ENCODE peak calls at places on chromosome 10, in six cellular contexts. O, V, T, C, S and Z are unnamed samples.

GRCh38 chr10:70125918-70126590 is 6.6 kb downstream of the AIFM2 start:
- DNase-seq in O (no peak), T (no peak), S (no peak), V (no peak), C (no peak), Z (no peak)

GRCh38 chr10:33832124-33832787 is 497.8 kb upstream of the NRP1 start:
- DNase-seq in T (no peak), C (no peak), V (no peak), O (no peak), S (no peak), Z (no peak)

GRCh38 chr10:60206735-60207134 is 182.9 kb downstream of the ANK3 start:
- DNase-seq in S (no peak), O (peak; percentile 69), C (peak; percentile 66), T (no peak), V (no peak), Z (no peak)

GRCh38 chr10:94307046-94307615 is 55.6 kb downstream of the NOC3L start:
- DNase-seq in S (no peak), T (no peak), C (no peak), O (no peak), V (no peak), Z (no peak)

GRCh38 chr10:91597397-91597881 is 35.4 kb downstream of the PPP1R3C start:
- DNase-seq in V (no peak), S (no peak), C (no peak), O (no peak), T (no peak), Z (no peak)

GRCh38 chr10:122227754-122228153 is 43.3 kb upstream of the BTBD16 start:
- DNase-seq in S (no peak), C (no peak), O (no peak), V (no peak), T (no peak), Z (no peak)

GRCh38 chr10:129389194-129389593 is 77.8 kb upstream of the MGMT start:
- DNase-seq in S (no peak), V (no peak), T (no peak), C (no peak), O (no peak), Z (no peak)

GRCh38 chr10:98390406-98390805 is 24.6 kb downstream of the PYROXD2 start:
- DNase-seq in C (no peak), V (no peak), O (no peak), S (no peak), T (no peak), Z (no peak)

GRCh38 chr10:123521556-123521955 is 144.6 kb upstream of the GPR26 start:
- DNase-seq in C (no peak), T (no peak), V (no peak), O (no peak), S (no peak), Z (peak; percentile 6)

GRCh38 chr10:97333351-97333600 is 1.3 kb downstream of the FRAT2 start:
- DNase-seq in C (no peak), O (peak; percentile 48), S (no peak), T (no peak), V (no peak), Z (peak; percentile 79)

GRCh38 chr10:12710594-12711343 is 290.7 kb downstream of the CCDC3 start:
- DNase-seq in C (peak; percentile 88), S (peak; percentile 72), T (no peak), V (no peak), O (peak; percentile 81), Z (peak; percentile 91)
- H3K27ac ChIP-seq in C (peak overlapping the region; percentile 82), S (peak overlapping the region; percentile 37), T (no peak overlapping the region), V (peak overlapping the region; percentile 66), O (no peak overlapping the region), Z (no peak overlapping the region)

GRCh38 chr10:114776908-114777307 is 44.7 kb upstream of the FHIP2A start:
- DNase-seq in C (no peak), O (no peak), S (no peak), T (no peak), V (no peak), Z (no peak)

GRCh38 chr10:114773197-114773532 is 48.4 kb upstream of the FHIP2A start:
- DNase-seq in O (no peak), V (no peak), T (no peak), C (no peak), S (no peak), Z (no peak)

GRCh38 chr10:114779803-114780609 is 41.6 kb upstream of the FHIP2A start:
- DNase-seq in T (no peak), V (peak; percentile 90), S (no peak), O (peak; percentile 39), C (no peak), Z (no peak)

GRCh38 chr10:114780610-114781184 is 40.9 kb upstream of the FHIP2A start:
- DNase-seq in S (no peak), V (no peak), T (no peak), C (no peak), O (no peak), Z (peak; percentile 50)

DNA sequence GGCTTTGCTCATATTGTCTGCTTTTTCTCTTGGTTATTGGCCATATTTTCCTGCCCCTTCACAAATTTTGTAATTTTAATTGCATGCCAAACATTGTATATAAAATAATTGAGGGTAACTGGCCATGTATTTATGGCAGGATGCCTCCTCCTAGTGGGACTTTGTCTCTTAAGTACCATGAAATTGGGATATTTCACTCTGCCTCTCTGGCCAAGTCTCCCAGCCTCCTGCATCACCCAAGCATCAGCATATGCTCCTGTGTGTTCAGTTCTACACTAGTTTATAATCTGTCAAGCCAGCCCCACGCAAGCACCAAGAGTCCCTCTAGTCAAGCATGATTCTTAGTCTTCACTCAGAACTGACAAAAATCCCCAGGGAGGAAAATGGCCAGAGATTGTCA is 44.2 kb upstream of the FHIP2A start:
- DNase-seq in T (no peak), S (no peak), V (no peak), C (no peak), O (no peak), Z (no peak)
- TF ChIP-seq CTCF in T (no peak), S (no peak), V (peak; percentile 31), C (no peak), O (no peak), Z (no peak)

GRCh38 chr10:113273877-113274829 is 278.7 kb upstream of the HABP2 start:
- DNase-seq in C (peak; percentile 73), S (peak; percentile 25), T (no peak), V (no peak), O (no peak), Z (no peak)
- H3K27ac ChIP-seq in C (peak overlapping the region; percentile 72), S (peak overlapping the region; percentile 69), T (peak overlapping the region; percentile 70), V (no peak overlapping the region), O (peak overlapping the region; percentile 11), Z (peak overlapping the region; percentile 90)

GRCh38 chr10:105339669-105340068 is 698.6 kb downstream of the SORCS3 start:
- DNase-seq in V (no peak), O (no peak), T (no peak), S (no peak), C (no peak), Z (no peak)
- TF ChIP-seq CTCF in V (no peak), O (no peak), T (no peak), S (no peak), C (no peak), Z (no peak)

GRCh38 chr10:104300736-104301292 is 31.8 kb downstream of the GSTO2 start:
- DNase-seq in V (no peak), T (peak; percentile 91), O (no peak), C (peak; percentile 96), S (peak; percentile 84), Z (no peak)
- H3K27ac ChIP-seq in V (no peak overlapping the region), T (peak overlapping the region; percentile 96), O (peak overlapping the region; percentile 36), C (peak overlapping the region; percentile 96), S (peak overlapping the region; percentile 95), Z (no peak overlapping the region)

GRCh38 chr10:47152861-47153349 is 147.1 kb upstream of the GDF10 start:
- DNase-seq in V (no peak), O (no peak), C (no peak), T (no peak), S (no peak), Z (no peak)
- TF ChIP-seq CTCF in V (peak; percentile 49), O (no peak), C (no peak), T (peak; percentile 44), S (peak; percentile 11), Z (peak; percentile 69)

DNA sequence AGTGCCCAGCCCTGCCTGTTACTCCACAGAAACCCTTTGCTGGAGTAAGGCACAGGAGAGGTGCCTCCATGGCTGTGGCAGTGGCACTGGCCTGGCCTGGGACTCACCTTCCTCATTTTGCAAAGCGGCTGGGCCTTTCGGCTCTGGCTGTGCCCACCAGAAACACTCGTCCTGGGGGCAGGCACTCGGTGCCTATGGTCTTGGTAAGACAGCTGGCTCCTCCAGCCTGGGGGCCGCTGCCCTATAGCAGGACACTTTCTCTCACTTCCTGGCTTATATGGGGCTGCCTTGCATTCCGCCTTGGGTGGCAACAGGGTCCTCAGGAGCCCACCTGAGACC is 13.2 kb downstream of the ZMIZ1 start:
- DNase-seq in V (no peak), O (no peak), S (no peak), C (no peak), T (no peak), Z (no peak)
- H3K27ac ChIP-seq in V (peak overlapping the region; percentile 72), O (no peak overlapping the region), S (no peak overlapping the region), C (peak overlapping the region; percentile 58), T (no peak overlapping the region), Z (no peak overlapping the region)

GRCh38 chr10:102347236-102347828 is 48.2 kb upstream of the NFKB2 start:
- DNase-seq in V (no peak), O (peak; percentile 22), T (no peak), S (peak; percentile 30), C (no peak), Z (peak; percentile 87)
- TF ChIP-seq CTCF in V (peak; percentile 87), O (peak; percentile 38), T (peak; percentile 21), S (peak; percentile 34), C (peak; percentile 45), Z (peak; percentile 84)

DNA sequence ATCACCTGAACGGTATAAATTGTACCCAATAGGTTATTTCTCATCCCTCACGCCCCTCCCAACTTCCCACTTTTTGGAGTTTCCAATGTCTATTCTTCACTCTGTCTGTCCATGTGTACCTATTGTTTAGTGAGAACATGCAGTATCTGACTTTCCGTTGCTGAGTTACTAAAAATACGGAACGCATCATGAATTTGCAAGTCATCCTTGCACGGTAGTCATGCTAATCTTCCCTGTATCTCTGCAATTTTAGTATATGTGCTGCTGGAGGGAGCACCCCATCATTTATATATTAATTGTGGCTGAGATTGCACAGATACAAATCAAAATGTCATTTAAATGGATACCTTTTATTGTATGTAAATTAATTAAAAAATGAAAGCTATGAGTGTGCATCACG is 75.7 kb upstream of the SFMBT2 start:
- DNase-seq in C (no peak), S (no peak), T (no peak), V (no peak), O (no peak), Z (no peak)
- H3K27ac ChIP-seq in C (no peak overlapping the region), S (no peak overlapping the region), T (no peak overlapping the region), V (no peak overlapping the region), O (no peak overlapping the region), Z (no peak overlapping the region)

GRCh38 chr10:51523440-51523839 is 176.0 kb downstream of the CSTF2T start:
- DNase-seq in O (no peak), T (no peak), S (no peak), V (no peak), C (no peak), Z (no peak)
- TF ChIP-seq CTCF in O (no peak), T (no peak), S (no peak), V (no peak), C (no peak), Z (no peak)